ENCODE peak calls at places on chromosomes 1 and 21, in nine cellular contexts. L is WERI-Rb-1, X is AG04450, U is WTC11, W is foreskin fibroblast, Y is HL-60, D is HFFc6, Z is fibroblast of mammary gland, K is neural progenitor cell. A is an unnamed sample.

GRCh38 chr1:31799196-31799894 is 16.5 kb downstream of the SPOCD1 start:
- DNase-seq in U (no peak), Y (no peak), L (peak), Z (no peak), D (no peak), X (no peak), K (no peak), W (no peak), A (no peak)

GRCh38 chr1:246537887-246538286 is 28.2 kb downstream of the TFB2M start:
- DNase-seq in Y (no peak), K (no peak), U (no peak), L (no peak), X (no peak), D (no peak), Z (no peak), W (no peak), A (no peak)

GRCh38 chr1:15966081-15966955 is 9.6 kb downstream of the ZBTB17 start:
- DNase-seq in W (peak), L (no peak), K (no peak), Z (peak), D (peak), Y (peak), X (no peak), U (no peak), A (peak)

GRCh38 chr1:186059752-186060151 is 315.3 kb downstream of the TPR start:
- DNase-seq in U (no peak), D (no peak), Y (no peak), Z (peak), L (no peak), X (no peak), K (no peak), W (no peak), A (no peak)

GRCh38 chr1:9785406-9785805 is 38.4 kb downstream of the CLSTN1 start:
- DNase-seq in Y (no peak), U (no peak), K (no peak), L (no peak), W (no peak), X (no peak), D (no peak), Z (no peak), A (no peak)

GRCh38 chr1:246074421-246074820 is 432.7 kb downstream of the SMYD3 start:
- DNase-seq in Z (no peak), W (no peak), Y (no peak), K (no peak), D (no peak), X (no peak), L (no peak), U (no peak), A (no peak)

GRCh38 chr1:67575861-67576260 is 109.1 kb upstream of the GADD45A start:
- DNase-seq in U (no peak), D (peak), W (peak), Y (no peak), X (peak), K (no peak), L (no peak), Z (peak), A (no peak)

GRCh38 chr1:189597083-189597482 is 880.6 kb downstream of the BRINP3 start:
- DNase-seq in U (no peak), K (no peak), D (no peak), W (no peak), Y (no peak), Z (no peak), X (no peak), L (no peak), A (no peak)

GRCh38 chr1:167518331-167518700 is at the start of gene CD247:
- DNase-seq in D (no peak), X (no peak), W (no peak), U (no peak), Y (no peak), L (no peak), Z (no peak), K (no peak), A (peak)

GRCh38 chr1:228073870-228074545 is 8.5 kb upstream of the ARF1 start:
- DNase-seq in L (peak), Y (no peak), K (peak), W (no peak), D (no peak), Z (no peak), X (no peak), U (peak), A (no peak)

GRCh38 chr1:34479731-34480130 is 275.1 kb upstream of the GJB5 start:
- DNase-seq in X (no peak), K (peak), U (peak), D (no peak), Z (no peak), L (no peak), W (no peak), Y (no peak), A (no peak)

GRCh38 chr1:228333739-228334115 is 72.9 kb downstream of the TRIM11 start:
- DNase-seq in U (peak), W (no peak), X (no peak), Y (no peak), K (no peak), D (no peak), L (no peak), Z (no peak), A (no peak)

GRCh38 chr1:47224676-47225399 is 7.2 kb downstream of the TAL1 start:
- DNase-seq in L (no peak), Y (no peak), W (no peak), X (no peak), U (no peak), K (peak), D (no peak), Z (no peak), A (no peak)

GRCh38 chr1:15598436-15598835 is 13.6 kb upstream of the AGMAT start:
- DNase-seq in U (no peak), L (no peak), D (no peak), Z (no peak), X (no peak), Y (no peak), W (no peak), K (no peak), A (no peak)

GRCh38 chr1:10754571-10755329 is 41.7 kb downstream of the CASZ1 start:
- DNase-seq in L (no peak), K (no peak), W (peak), U (no peak), Z (no peak), Y (no peak), D (peak), X (no peak), A (no peak)

GRCh38 chr1:12434174-12434573 is 183.8 kb downstream of the DHRS3 start:
- DNase-seq in L (no peak), Z (peak), U (no peak), K (no peak), D (peak), W (peak), X (no peak), Y (peak), A (peak)

GRCh38 chr21:37521658-37522057 is 155.1 kb downstream of the DYRK1A start:
- DNase-seq in K (no peak), D (no peak), Z (no peak), X (no peak), L (no peak), Y (no peak), U (no peak), W (no peak), A (no peak)

GRCh38 chr1:4107291-4107690 is 207.2 kb upstream of the C1orf174 start:
- DNase-seq in W (no peak), L (no peak), K (no peak), Y (no peak), U (no peak), D (no peak), X (no peak), Z (no peak), A (no peak)

GRCh38 chr1:162832470-162832869 is 28.5 kb downstream of the CCDC190 start:
- DNase-seq in K (no peak), L (no peak), D (no peak), Y (no peak), W (no peak), Z (no peak), U (no peak), X (no peak), A (no peak)

GRCh38 chr1:54401799-54402198 is 4.4 kb downstream of the SSBP3 start:
- DNase-seq in Y (no peak), X (no peak), D (no peak), Z (no peak), L (no peak), K (no peak), U (no peak), W (no peak), A (no peak)

GRCh38 chr1:52748119-52748518 is 21.9 kb downstream of the ZYG11B start:
- DNase-seq in K (no peak), L (no peak), D (no peak), U (no peak), X (no peak), Z (no peak), W (no peak), Y (no peak), A (no peak)

GRCh38 chr1:52111492-52111891 is 30.4 kb upstream of the ZFYVE9 start:
- DNase-seq in K (no peak), W (no peak), L (no peak), Y (peak), Z (no peak), X (no peak), D (no peak), U (no peak), A (no peak)

DNA sequence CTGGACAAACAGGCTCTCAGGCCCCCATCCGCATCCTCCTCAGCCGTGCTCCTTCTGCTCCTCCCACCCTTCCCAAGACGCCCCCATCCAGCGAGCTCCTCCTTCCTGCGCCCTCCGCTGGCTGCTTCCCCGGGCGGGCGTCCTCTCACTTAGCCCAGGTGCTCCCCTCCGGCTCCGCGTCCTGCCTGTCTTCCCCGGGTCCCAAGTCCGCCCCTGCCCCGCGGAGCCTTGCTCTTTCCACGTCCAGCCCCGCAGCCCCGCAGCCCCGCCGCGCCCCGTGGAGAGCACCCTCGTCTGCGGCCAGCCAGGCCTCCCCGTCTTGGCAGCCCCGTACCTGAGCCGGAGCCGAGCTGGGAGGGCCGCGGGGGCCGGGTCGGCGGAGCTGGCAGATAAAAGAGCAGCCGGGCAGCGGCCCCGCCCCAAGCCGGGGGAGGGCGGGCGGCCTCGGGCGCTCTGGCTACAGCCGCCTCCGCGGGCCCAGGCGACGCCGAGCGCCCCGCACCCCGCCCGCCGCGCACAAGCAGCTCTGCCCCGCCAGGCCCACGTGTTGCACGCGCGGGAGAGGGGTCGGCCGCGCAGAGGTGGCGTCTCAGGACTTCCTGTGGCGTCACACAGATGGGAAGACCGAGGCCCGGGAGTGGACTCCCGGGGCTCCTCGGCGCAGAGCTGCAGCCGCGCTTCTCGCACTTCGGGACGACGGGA is at the start of gene PAQR7:
- DNase-seq in L (peak), K (peak), D (peak), X (no peak), W (peak), Z (peak), Y (no peak), U (peak), A (peak)
- TF ChIP-seq CTCF in L (peak), K (peak), D (peak), X (peak), W (no peak), Z (no peak), Y (no peak), U (no peak), A (no peak)

DNA sequence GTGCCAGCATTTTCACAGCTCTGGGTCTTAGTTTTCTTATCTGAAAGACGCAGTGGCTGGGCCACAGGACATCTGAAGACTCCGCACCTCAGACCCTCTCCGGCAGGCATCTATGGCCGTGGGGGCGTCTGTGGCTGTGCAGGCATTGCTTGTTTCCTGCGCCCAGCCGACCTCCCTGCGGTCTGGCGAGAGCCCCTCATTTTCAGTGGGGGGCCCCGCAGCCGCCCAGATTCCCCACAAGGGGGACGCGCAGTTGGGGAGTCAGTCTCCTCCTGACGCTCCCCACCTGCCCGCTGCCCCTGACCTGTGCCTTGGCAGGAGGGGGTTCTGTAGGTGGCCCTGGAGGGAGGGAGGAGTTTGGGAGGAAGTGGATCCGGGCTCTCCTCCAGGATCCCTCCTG is 3.5 kb upstream of the TFF1 start:
- DNase-seq in K (peak), Y (no peak), X (no peak), Z (no peak), L (no peak), D (no peak), U (peak), W (no peak), A (no peak)
- TF ChIP-seq CTCF in K (peak), Y (no peak), X (no peak), Z (no peak), L (peak), D (no peak), U (no peak), W (no peak), A (no peak)

GRCh38 chr21:35885942-35886541 is 174.3 kb downstream of the SETD4 start:
- DNase-seq in U (no peak), Z (no peak), X (no peak), W (no peak), K (no peak), Y (no peak), L (no peak), D (no peak), A (no peak)
- TF ChIP-seq CTCF in U (no peak), Z (no peak), X (no peak), W (no peak), K (no peak), Y (no peak), L (no peak), D (no peak), A (no peak)

DNA sequence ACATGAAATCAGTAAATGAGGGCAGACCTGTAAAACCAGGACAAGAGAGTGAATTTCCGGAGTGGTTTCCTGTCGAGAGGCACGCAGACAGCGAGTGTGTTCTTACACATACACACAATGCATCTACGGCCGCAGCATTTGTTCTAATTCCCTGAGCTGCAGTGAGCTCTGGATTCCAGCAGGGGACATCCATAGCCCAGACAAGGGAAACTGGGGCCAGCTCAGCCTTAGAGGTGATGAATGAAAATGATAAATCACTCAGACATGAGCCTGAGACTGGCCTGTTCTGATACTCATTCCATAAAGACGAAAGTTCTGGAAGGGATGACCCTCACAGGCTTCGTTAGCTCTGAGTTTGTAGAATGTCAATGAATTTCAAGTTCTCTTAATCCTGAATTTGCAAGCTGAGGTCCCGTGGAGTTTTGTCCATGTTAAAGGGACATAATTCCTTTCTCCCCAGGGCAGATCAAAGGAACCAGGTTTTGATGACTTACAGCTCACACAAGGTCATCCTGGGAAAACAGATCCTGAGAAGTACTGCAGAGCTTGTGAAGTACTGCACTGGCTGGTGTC is 207.9 kb upstream of the C1orf87 start:
- DNase-seq in D (peak), L (peak), X (no peak), K (peak), U (peak), Z (peak), Y (peak), W (peak), A (no peak)
- TF ChIP-seq CTCF in D (peak), L (peak), X (peak), K (peak), U (peak), Z (peak), Y (peak), W (peak), A (peak)

GRCh38 chr1:156123356-156124196 is 9.1 kb downstream of the LMNA start:
- DNase-seq in L (peak), Z (peak), U (peak), W (peak), K (peak), X (peak), D (peak), Y (peak), A (peak)
- TF ChIP-seq CTCF in L (peak), Z (peak), U (peak), W (peak), K (peak), X (peak), D (peak), Y (peak), A (no peak)

GRCh38 chr1:13703128-13703513 is 3.1 kb downstream of the PRDM2 start:
- DNase-seq in L (no peak), Y (no peak), U (no peak), X (no peak), D (no peak), W (no peak), K (no peak), Z (no peak), A (no peak)

GRCh38 chr1:13701274-13701650 is 1.3 kb downstream of the PRDM2 start:
- DNase-seq in X (no peak), K (no peak), L (no peak), W (no peak), Z (no peak), U (no peak), Y (no peak), D (no peak), A (no peak)

GRCh38 chr1:13702425-13703127 is 2.6 kb downstream of the PRDM2 start:
- DNase-seq in K (no peak), X (no peak), L (no peak), U (no peak), D (no peak), Y (peak), W (no peak), Z (no peak), A (peak)

GRCh38 chr1:13706058-13706457 is 6.1 kb downstream of the PRDM2 start:
- DNase-seq in L (no peak), X (no peak), U (no peak), Y (peak), D (no peak), W (no peak), Z (no peak), K (no peak), A (no peak)

DNA sequence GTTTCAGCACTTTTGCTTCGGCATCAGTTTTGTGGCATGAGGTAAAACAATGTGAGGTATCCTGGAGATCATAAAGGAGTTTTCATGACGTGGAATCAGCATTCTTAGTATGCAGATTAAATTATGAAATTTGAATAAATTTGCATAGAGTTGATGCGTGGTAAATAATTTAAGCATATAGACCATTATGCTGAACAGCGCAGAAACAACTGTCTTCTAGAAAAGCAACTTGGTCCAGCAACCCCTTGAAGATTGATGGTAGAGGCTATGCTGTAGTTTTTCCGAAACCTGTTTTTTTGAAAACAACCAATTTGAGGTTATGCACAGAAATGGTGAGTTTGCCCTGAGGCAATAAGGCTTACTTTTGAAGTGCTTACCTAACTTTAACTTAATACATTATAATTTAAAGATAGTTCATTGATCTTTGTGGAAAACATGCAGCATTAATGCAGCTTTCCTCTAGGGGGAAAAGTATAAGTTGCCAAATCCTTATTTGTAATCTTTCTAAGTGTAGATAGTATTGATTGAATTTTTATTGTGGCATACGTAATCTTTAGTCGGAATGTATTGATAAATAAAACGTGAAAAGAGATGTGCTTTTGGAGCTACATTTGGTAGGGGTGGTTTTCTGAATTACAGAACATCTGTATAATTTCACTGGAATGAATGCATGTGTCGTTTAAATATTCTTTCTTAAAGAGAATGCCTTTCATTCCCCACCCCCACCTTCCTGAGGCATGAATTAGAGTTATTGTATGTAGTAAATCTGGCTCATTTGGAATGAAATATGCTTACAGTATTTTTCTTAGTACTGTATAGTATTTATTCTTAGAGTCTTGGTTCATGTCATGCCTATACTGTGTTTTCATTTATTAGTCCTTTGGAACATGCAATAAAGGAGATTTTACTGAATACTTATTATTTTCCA is 3.8 kb downstream of the PRDM2 start:
- DNase-seq in D (no peak), U (no peak), X (no peak), W (no peak), Z (no peak), L (no peak), K (no peak), Y (no peak), A (no peak)
- TF ChIP-seq CTCF in D (peak), U (no peak), X (peak), W (no peak), Z (peak), L (no peak), K (no peak), Y (no peak), A (no peak)

DNA sequence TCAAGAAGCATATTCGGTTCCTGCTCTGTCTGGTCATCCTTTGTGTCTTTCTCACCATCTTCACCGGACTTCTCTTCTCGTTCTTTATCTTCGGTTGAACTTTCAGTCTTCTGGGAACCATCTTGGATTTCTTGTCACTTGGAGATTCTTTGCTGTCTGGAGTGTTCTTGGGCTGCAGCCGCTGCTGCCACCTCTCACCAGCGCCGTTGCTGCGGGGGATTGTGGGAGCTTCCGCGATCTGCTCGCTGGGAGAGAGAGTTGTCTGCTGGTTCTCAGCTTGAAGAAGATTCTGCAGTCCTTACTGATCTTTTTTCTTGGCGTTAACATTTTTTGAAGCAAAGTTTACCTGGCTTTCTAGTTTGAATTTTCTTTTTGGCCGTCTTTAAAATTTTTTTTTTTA is 1165.2 kb upstream of the PRMT6 start:
- DNase-seq in Z (no peak), D (no peak), U (no peak), W (no peak), X (no peak), L (no peak), Y (no peak), K (no peak), A (no peak)
- TF ChIP-seq CTCF in Z (no peak), D (no peak), U (no peak), W (no peak), X (no peak), L (no peak), Y (no peak), K (no peak), A (no peak)

A was measured in CD4-positive, alpha-beta T cell.